ENCODE peak calls at places on chromosomes 3 and 15, in five cellular contexts. One of them, this sample, is unnamed.
A peak's percentile ranks its signal among the peaks of the same experiment; 100 is the strongest.

GRCh38 chr15:67241132-67241855 is 13.2 kb downstream of the AAGAB start:
- DNase-seq in LNCaP clone FGC: no peak
- DNase-seq in left ventricle myocardium inferior: no peak
- DNase-seq in body of pancreas: no peak
- DNase-seq in Calu3: no peak
- DNase-seq in this sample: no peak

GRCh38 chr15:75036269-75036668 is 12.9 kb downstream of the PPCDC start:
- DNase-seq in LNCaP clone FGC: peak; percentile 87
- DNase-seq in left ventricle myocardium inferior: no peak
- DNase-seq in body of pancreas: peak; percentile 37
- DNase-seq in Calu3: peak; percentile 80
- DNase-seq in this sample: no peak

GRCh38 chr3:105466495-105467080 is 99.9 kb downstream of the ALCAM start:
- DNase-seq in LNCaP clone FGC: no peak
- DNase-seq in left ventricle myocardium inferior: no peak
- DNase-seq in body of pancreas: no peak
- DNase-seq in Calu3: no peak
- DNase-seq in this sample: no peak

GRCh38 chr15:96703087-96703486 is 372.6 kb downstream of the NR2F2 start:
- DNase-seq in LNCaP clone FGC: no peak
- DNase-seq in left ventricle myocardium inferior: no peak
- DNase-seq in body of pancreas: no peak
- DNase-seq in Calu3: no peak
- DNase-seq in this sample: no peak

GRCh38 chr15:27899583-27900295 is 199.4 kb downstream of the OCA2 start:
- DNase-seq in LNCaP clone FGC: no peak
- DNase-seq in left ventricle myocardium inferior: no peak
- DNase-seq in body of pancreas: no peak
- DNase-seq in Calu3: no peak
- DNase-seq in this sample: no peak

GRCh38 chr3:41742127-41742526 is 219.8 kb downstream of the ULK4 start:
- DNase-seq in LNCaP clone FGC: no peak
- DNase-seq in left ventricle myocardium inferior: no peak
- DNase-seq in body of pancreas: no peak
- DNase-seq in Calu3: no peak
- DNase-seq in this sample: no peak

GRCh38 chr15:70151441-70151840 is 53.7 kb upstream of the TLE3 start:
- DNase-seq in LNCaP clone FGC: no peak
- DNase-seq in left ventricle myocardium inferior: no peak
- DNase-seq in body of pancreas: no peak
- DNase-seq in Calu3: no peak
- DNase-seq in this sample: no peak

GRCh38 chr3:188184160-188184559 is 30.2 kb downstream of the LPP start:
- DNase-seq in LNCaP clone FGC: no peak
- DNase-seq in left ventricle myocardium inferior: no peak
- DNase-seq in body of pancreas: no peak
- DNase-seq in Calu3: no peak
- DNase-seq in this sample: no peak

GRCh38 chr3:24259901-24260512 is 234.6 kb downstream of the THRB start:
- DNase-seq in LNCaP clone FGC: no peak
- DNase-seq in left ventricle myocardium inferior: no peak
- DNase-seq in body of pancreas: peak; percentile 44
- DNase-seq in Calu3: no peak
- DNase-seq in this sample: no peak

GRCh38 chr3:46017720-46018119 is 9.6 kb downstream of the XCR1 start:
- DNase-seq in LNCaP clone FGC: no peak
- DNase-seq in left ventricle myocardium inferior: no peak
- DNase-seq in body of pancreas: peak; percentile 61
- DNase-seq in Calu3: no peak
- DNase-seq in this sample: no peak

GRCh38 chr3:46935168-46935858 is 41.2 kb downstream of the CCDC12 start:
- DNase-seq in LNCaP clone FGC: no peak
- DNase-seq in left ventricle myocardium inferior: peak; percentile 83
- DNase-seq in body of pancreas: peak; percentile 98
- DNase-seq in Calu3: peak; percentile 88
- DNase-seq in this sample: no peak

GRCh38 chr3:195153121-195153520 is 117.8 kb downstream of the XXYLT1 start:
- DNase-seq in LNCaP clone FGC: no peak
- DNase-seq in left ventricle myocardium inferior: no peak
- DNase-seq in body of pancreas: no peak
- DNase-seq in Calu3: no peak
- DNase-seq in this sample: peak; percentile 50

GRCh38 chr3:86695752-86696151 is 295.2 kb downstream of the VGLL3 start:
- DNase-seq in LNCaP clone FGC: no peak
- DNase-seq in left ventricle myocardium inferior: no peak
- DNase-seq in body of pancreas: no peak
- DNase-seq in Calu3: no peak
- DNase-seq in this sample: no peak

GRCh38 chr3:184443364-184443763 is 63.5 kb downstream of the CHRD start:
- DNase-seq in LNCaP clone FGC: no peak
- DNase-seq in left ventricle myocardium inferior: no peak
- DNase-seq in body of pancreas: no peak
- DNase-seq in Calu3: no peak
- DNase-seq in this sample: no peak

GRCh38 chr15:99016680-99017321 is 9.2 kb upstream of the PGPEP1L start:
- DNase-seq in LNCaP clone FGC: no peak
- DNase-seq in left ventricle myocardium inferior: peak; percentile 31
- DNase-seq in body of pancreas: no peak
- DNase-seq in Calu3: no peak
- DNase-seq in this sample: peak; percentile 19

GRCh38 chr3:123348471-123349200 is 100.3 kb downstream of the ADCY5 start:
- DNase-seq in LNCaP clone FGC: no peak
- DNase-seq in left ventricle myocardium inferior: no peak
- DNase-seq in body of pancreas: no peak
- DNase-seq in Calu3: no peak
- DNase-seq in this sample: no peak

GRCh38 chr15:68749365-68750141 is 71.1 kb downstream of the ANP32A start:
- DNase-seq in LNCaP clone FGC: no peak
- DNase-seq in left ventricle myocardium inferior: no peak
- DNase-seq in body of pancreas: no peak
- DNase-seq in Calu3: no peak
- DNase-seq in this sample: no peak

GRCh38 chr15:65363306-65363705 is 14.5 kb downstream of the IGDCC3 start:
- DNase-seq in LNCaP clone FGC: no peak
- DNase-seq in left ventricle myocardium inferior: no peak
- DNase-seq in body of pancreas: no peak
- DNase-seq in Calu3: no peak
- DNase-seq in this sample: no peak

GRCh38 chr3:134357914-134358811 is 16.1 kb downstream of the AMOTL2 start:
- DNase-seq in LNCaP clone FGC: no peak
- DNase-seq in left ventricle myocardium inferior: no peak
- DNase-seq in body of pancreas: peak; percentile 57
- DNase-seq in Calu3: peak; percentile 89
- DNase-seq in this sample: peak; percentile 44
- TF ChIP-seq CTCF in LNCaP clone FGC: peak; percentile 35
- TF ChIP-seq CTCF in left ventricle myocardium inferior: peak; percentile 42
- TF ChIP-seq CTCF in body of pancreas: no peak
- TF ChIP-seq CTCF in Calu3: peak; percentile 85
- TF ChIP-seq CTCF in this sample: no peak

GRCh38 chr3:164673738-164674137 is 404.6 kb downstream of the SI start:
- DNase-seq in LNCaP clone FGC: no peak
- DNase-seq in left ventricle myocardium inferior: no peak
- DNase-seq in body of pancreas: no peak
- DNase-seq in Calu3: peak; percentile 15
- DNase-seq in this sample: no peak
- TF ChIP-seq CTCF in LNCaP clone FGC: no peak
- TF ChIP-seq CTCF in left ventricle myocardium inferior: no peak
- TF ChIP-seq CTCF in body of pancreas: no peak
- TF ChIP-seq CTCF in Calu3: peak; percentile 34
- TF ChIP-seq CTCF in this sample: peak; percentile 34

GRCh38 chr3:50342818-50343633 is 2.4 kb upstream of the RASSF1 start:
- DNase-seq in LNCaP clone FGC: no peak
- DNase-seq in left ventricle myocardium inferior: no peak
- DNase-seq in body of pancreas: no peak
- DNase-seq in Calu3: no peak
- DNase-seq in this sample: no peak
- TF ChIP-seq CTCF in LNCaP clone FGC: no peak
- TF ChIP-seq CTCF in left ventricle myocardium inferior: no peak
- TF ChIP-seq CTCF in body of pancreas: no peak
- TF ChIP-seq CTCF in Calu3: no peak
- TF ChIP-seq CTCF in this sample: no peak

DNA sequence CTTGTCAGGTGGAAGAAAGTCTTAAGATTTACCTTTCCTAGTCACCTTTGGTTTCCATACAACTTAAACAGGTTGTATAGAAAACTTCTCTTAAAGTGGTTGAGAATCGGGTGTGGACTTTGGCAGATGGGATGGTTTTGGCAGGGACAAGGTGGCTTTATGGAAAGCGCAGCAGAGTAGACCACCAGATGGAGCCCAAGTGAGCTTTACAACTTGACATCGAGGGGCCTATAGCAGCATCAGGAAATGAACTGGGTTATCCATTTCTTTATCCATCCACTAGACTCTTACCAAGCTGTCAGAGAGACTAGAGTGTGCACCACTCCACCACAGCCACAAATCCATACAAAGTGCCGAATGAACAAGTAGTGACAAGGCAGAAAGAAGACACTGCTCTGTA is 85.3 kb upstream of the MBNL1 start:
- DNase-seq in LNCaP clone FGC: no peak
- DNase-seq in left ventricle myocardium inferior: peak; percentile 39
- DNase-seq in body of pancreas: peak; percentile 45
- DNase-seq in Calu3: peak; percentile 58
- DNase-seq in this sample: peak; percentile 28
- TF ChIP-seq CTCF in LNCaP clone FGC: peak; percentile 13
- TF ChIP-seq CTCF in left ventricle myocardium inferior: peak; percentile 76
- TF ChIP-seq CTCF in body of pancreas: no peak
- TF ChIP-seq CTCF in Calu3: peak; percentile 24
- TF ChIP-seq CTCF in this sample: peak; percentile 48

DNA sequence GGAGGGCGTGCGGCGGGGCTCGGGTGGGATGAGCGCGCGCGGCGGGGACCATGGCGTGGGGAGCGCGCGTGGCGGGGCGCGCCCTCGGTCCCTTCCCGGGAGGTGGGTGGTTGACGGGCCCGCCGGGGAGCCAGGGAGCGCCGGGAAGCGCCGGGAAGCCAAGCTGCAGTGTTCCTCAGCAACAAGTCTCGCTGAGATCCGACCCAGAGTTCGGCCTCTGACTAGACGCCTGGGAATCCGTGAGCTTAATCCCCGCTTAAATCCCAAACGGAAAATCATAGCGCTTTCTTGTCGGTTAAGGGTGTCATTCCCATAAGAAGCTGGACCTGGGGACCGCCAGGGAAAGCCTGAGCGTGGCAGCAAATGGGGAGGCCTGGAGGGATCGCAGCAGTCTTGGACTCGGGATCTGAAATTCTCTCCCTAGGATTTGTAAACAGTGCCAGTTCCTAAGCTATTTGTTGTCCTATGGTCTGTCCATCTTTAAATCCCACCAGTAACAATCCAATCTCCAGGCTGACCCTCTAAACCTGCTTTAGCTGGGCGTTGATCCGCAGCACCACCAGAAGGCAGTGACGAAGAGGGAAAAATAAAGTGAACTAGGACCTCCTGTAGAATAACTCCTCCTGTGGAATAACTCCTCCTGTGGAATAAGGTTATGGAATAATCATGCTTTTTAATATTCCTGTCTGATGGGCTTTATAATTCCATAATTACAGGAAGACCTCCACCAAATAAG is 560 bp upstream of the NEDD4 start:
- DNase-seq in LNCaP clone FGC: no peak
- DNase-seq in left ventricle myocardium inferior: no peak
- DNase-seq in body of pancreas: no peak
- DNase-seq in Calu3: no peak
- DNase-seq in this sample: no peak
- TF ChIP-seq CTCF in LNCaP clone FGC: no peak
- TF ChIP-seq CTCF in left ventricle myocardium inferior: no peak
- TF ChIP-seq CTCF in body of pancreas: no peak
- TF ChIP-seq CTCF in Calu3: no peak
- TF ChIP-seq CTCF in this sample: no peak

DNA sequence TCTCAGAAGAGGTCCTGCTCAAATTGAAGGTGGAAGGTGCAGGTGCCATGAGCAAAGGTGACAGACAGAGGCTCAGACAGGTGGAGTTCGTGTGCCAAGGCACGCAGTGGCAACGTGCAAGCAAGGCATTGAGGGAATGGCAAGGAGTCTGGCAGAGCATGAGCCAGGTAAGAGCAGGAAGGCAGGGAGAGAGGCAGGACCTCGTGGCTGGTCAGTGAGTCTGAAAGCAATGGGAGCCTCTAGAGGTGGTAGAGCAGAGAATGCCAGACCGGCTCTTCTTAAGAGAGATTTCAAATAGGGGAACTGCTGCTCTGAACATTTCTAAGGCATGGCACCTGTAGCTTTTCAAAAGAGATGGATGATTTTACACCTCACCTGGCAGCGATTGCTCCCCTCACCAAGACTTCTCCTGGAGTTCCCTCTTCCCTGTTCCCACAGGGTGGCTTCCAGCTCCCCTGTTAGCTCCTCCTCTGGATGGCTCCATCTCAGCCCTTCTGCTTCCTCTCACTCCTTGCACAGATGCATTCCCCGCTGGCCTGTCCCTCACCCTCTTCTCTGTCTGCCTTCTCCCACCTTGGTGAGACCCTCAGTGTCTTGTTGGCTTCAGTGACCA is 2.7 kb downstream of the MYO5C start:
- DNase-seq in LNCaP clone FGC: no peak
- DNase-seq in left ventricle myocardium inferior: no peak
- DNase-seq in body of pancreas: peak; percentile 74
- DNase-seq in Calu3: no peak
- DNase-seq in this sample: no peak
- TF ChIP-seq CTCF in LNCaP clone FGC: no peak
- TF ChIP-seq CTCF in left ventricle myocardium inferior: no peak
- TF ChIP-seq CTCF in body of pancreas: no peak
- TF ChIP-seq CTCF in Calu3: no peak
- TF ChIP-seq CTCF in this sample: no peak